ENCODE peak calls at places on chromosome 2, in five cellular contexts. X is tibial nerve, Y is fibroblast of mammary gland, V is A549, W is SK-N-SH. A is an unnamed sample.

GRCh38 chr2:71807969-71808451 is 339.7 kb downstream of the CYP26B1 start:
- DNase-seq in V (no peak), Y (peak; percentile 35), W (no peak), X (no peak), A (peak; percentile 19)

GRCh38 chr2:159147687-159148086 is 138.8 kb downstream of the WDSUB1 start:
- DNase-seq in X (no peak), Y (no peak), W (no peak), V (no peak), A (no peak)

GRCh38 chr2:37856101-37856751 is 68.9 kb upstream of the RMDN2 start:
- DNase-seq in X (no peak), V (no peak), W (peak; percentile 89), Y (no peak), A (no peak)

GRCh38 chr2:156517419-156517818 is 81.2 kb downstream of the GPD2 start:
- DNase-seq in Y (no peak), W (no peak), V (no peak), X (no peak), A (no peak)

GRCh38 chr2:238644095-238645081 is 203.5 kb upstream of the TWIST2 start:
- DNase-seq in W (no peak), V (peak; percentile 84), Y (peak; percentile 98), X (no peak), A (peak; percentile 85)

GRCh38 chr2:187580462-187581124 is 26.4 kb upstream of the TFPI start:
- DNase-seq in V (peak; percentile 84), W (peak; percentile 30), X (no peak), Y (peak; percentile 87), A (peak; percentile 44)

GRCh38 chr2:168805615-168806014 is 3.2 kb downstream of the NOSTRIN start:
- DNase-seq in X (no peak), V (no peak), Y (no peak), W (no peak), A (no peak)

GRCh38 chr2:37698931-37699481 is 27.6 kb upstream of the CDC42EP3 start:
- DNase-seq in Y (peak; percentile 33), V (no peak), X (no peak), W (no peak), A (no peak)

GRCh38 chr2:71730785-71731383 is 277.5 kb downstream of the DYSF start:
- DNase-seq in X (no peak), W (no peak), Y (no peak), V (no peak), A (no peak)

GRCh38 chr2:75155115-75155514 is 44.2 kb downstream of the TACR1 start:
- DNase-seq in X (no peak), W (peak; percentile 68), Y (peak; percentile 60), V (no peak), A (no peak)

GRCh38 chr2:170038734-170039133 is 139.2 kb upstream of the MYO3B start:
- DNase-seq in V (no peak), X (no peak), Y (no peak), W (no peak), A (no peak)

GRCh38 chr2:190867182-190867581 is 13.4 kb upstream of the GLS start:
- DNase-seq in Y (no peak), W (no peak), X (no peak), V (no peak), A (no peak)

GRCh38 chr2:17476820-17477219 is 41.4 kb downstream of the RAD51AP2 start:
- DNase-seq in V (no peak), W (no peak), Y (no peak), X (no peak), A (no peak)

GRCh38 chr2:238247002-238247822 is 7.4 kb upstream of the HES6 start:
- DNase-seq in V (no peak), W (no peak), Y (no peak), X (no peak), A (no peak)

GRCh38 chr2:161237397-161238263 is 70.6 kb upstream of the PSMD14 start:
- DNase-seq in V (no peak), X (peak; percentile 26), W (peak; percentile 78), Y (peak; percentile 54), A (no peak)

GRCh38 chr2:218381916-218382366 is at the start of gene SLC11A1:
- DNase-seq in X (peak; percentile 72), W (no peak), V (no peak), Y (no peak), A (no peak)

GRCh38 chr2:118750959-118751565 is 96.4 kb downstream of the EN1 start:
- DNase-seq in Y (peak; percentile 79), W (no peak), V (no peak), X (no peak), A (no peak)

GRCh38 chr2:11568436-11568835 is 34.6 kb downstream of the GREB1 start:
- DNase-seq in V (no peak), Y (no peak), W (no peak), X (no peak), A (no peak)

GRCh38 chr2:219422944-219423534 is 4.9 kb downstream of the DES start:
- DNase-seq in W (no peak), Y (no peak), X (no peak), V (no peak), A (no peak)

GRCh38 chr2:54872783-54873182 is 149.3 kb downstream of the EML6 start:
- DNase-seq in W (no peak), V (no peak), Y (no peak), X (no peak), A (no peak)

GRCh38 chr2:37653805-37654378 is 17.6 kb downstream of the CDC42EP3 start:
- DNase-seq in W (no peak), X (peak; percentile 24), Y (no peak), V (no peak), A (no peak)

GRCh38 chr2:202760848-202761247 is 110.7 kb downstream of the ICA1L start:
- DNase-seq in W (no peak), V (no peak), Y (no peak), X (no peak), A (no peak)

GRCh38 chr2:80719607-80720006 is 415.1 kb upstream of the LRRTM1 start:
- DNase-seq in Y (no peak), X (no peak), W (no peak), V (no peak), A (no peak)

GRCh38 chr2:80711915-80712314 is 407.4 kb upstream of the LRRTM1 start:
- DNase-seq in V (no peak), Y (no peak), X (no peak), W (no peak), A (no peak)

GRCh38 chr2:80715433-80715832 is 410.9 kb upstream of the LRRTM1 start:
- DNase-seq in X (no peak), V (no peak), Y (no peak), W (no peak), A (no peak)
- H3K4me3 ChIP-seq in X (no peak overlapping the region), V (no peak overlapping the region), Y (no peak overlapping the region), W (no peak overlapping the region), A (no peak overlapping the region)

GRCh38 chr2:224945134-224945533 is 97.1 kb downstream of the DOCK10 start:
- DNase-seq in Y (no peak), V (no peak), W (no peak), X (no peak), A (no peak)

GRCh38 chr2:224946911-224947310 is 95.4 kb downstream of the DOCK10 start:
- DNase-seq in W (no peak), V (no peak), Y (peak; percentile 74), X (no peak), A (no peak)

GRCh38 chr2:224941958-224942357 is 100.3 kb downstream of the DOCK10 start:
- DNase-seq in X (no peak), Y (no peak), W (no peak), V (no peak), A (no peak)

GRCh38 chr2:224947566-224947965 is 94.7 kb downstream of the DOCK10 start:
- DNase-seq in V (no peak), W (no peak), Y (no peak), X (no peak), A (no peak)

GRCh38 chr2:224944707-224945106 is 97.6 kb downstream of the DOCK10 start:
- DNase-seq in V (no peak), W (no peak), X (no peak), Y (no peak), A (no peak)
- H3K4me3 ChIP-seq in V (no peak overlapping the region), W (no peak overlapping the region), X (peak overlapping the region; percentile 34), Y (no peak overlapping the region), A (no peak overlapping the region)

GRCh38 chr2:222623756-222624309 is 32.1 kb downstream of the FARSB start:
- DNase-seq in V (no peak), W (no peak), Y (no peak), X (no peak), A (no peak)
- H3K4me3 ChIP-seq in V (no peak overlapping the region), W (no peak overlapping the region), Y (no peak overlapping the region), X (no peak overlapping the region), A (no peak overlapping the region)

DNA sequence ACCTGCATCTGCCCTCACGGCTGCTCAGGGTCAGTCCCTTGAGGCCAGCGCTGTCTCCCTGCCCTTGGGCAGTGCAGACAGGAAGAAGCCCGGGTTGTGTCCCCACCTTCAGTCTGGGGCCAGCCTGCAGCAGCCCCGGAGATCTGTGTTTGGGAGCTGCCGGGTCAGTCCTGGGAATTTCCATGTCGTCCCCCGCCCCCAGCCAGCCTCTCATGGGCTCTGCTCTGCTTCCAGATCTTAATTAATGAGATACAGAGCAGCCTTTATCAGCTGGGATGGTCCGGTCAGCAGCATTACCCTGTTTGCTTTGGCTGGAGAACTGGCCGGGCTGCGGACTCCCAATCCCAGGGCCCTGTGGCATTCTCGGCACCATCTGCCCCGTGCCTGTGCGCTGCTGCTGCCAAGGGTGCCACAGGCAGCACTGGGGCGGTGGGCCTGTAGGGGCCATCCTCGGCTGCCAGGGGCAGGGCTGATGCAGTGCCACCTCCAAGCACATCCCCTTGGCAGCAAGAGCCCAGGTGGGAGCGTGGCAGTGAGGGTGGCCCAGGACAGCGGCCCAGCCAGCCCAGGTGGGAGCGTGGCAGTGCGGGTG is 2.4 kb downstream of the BOK start:
- DNase-seq in Y (no peak), W (peak; percentile 96), X (no peak), V (no peak), A (no peak)
- H3K4me3 ChIP-seq in Y (no peak overlapping the region), W (no peak overlapping the region), X (no peak overlapping the region), V (no peak overlapping the region), A (no peak overlapping the region)

GRCh38 chr2:58427572-58428285 is 186.6 kb upstream of the FANCL start:
- DNase-seq in W (peak; percentile 51), V (peak; percentile 38), Y (peak; percentile 32), X (no peak), A (no peak)
- H3K4me3 ChIP-seq in W (peak overlapping the region; percentile 51), V (peak overlapping the region; percentile 56), Y (peak overlapping the region; percentile 49), X (peak overlapping the region; percentile 19), A (peak overlapping the region; percentile 53)

GRCh38 chr2:144509001-144509545 is 10.8 kb downstream of the ZEB2 start:
- DNase-seq in V (no peak), Y (no peak), X (no peak), W (no peak), A (no peak)

GRCh38 chr2:144509548-144510205 is 10.2 kb downstream of the ZEB2 start:
- DNase-seq in X (no peak), Y (no peak), W (no peak), V (no peak), A (no peak)

GRCh38 chr2:144508162-144508765 is 11.7 kb downstream of the ZEB2 start:
- DNase-seq in V (no peak), X (no peak), W (no peak), Y (no peak), A (no peak)

GRCh38 chr2:144505245-144505801 is 14.6 kb downstream of the ZEB2 start:
- DNase-seq in X (no peak), W (no peak), Y (peak; percentile 86), V (no peak), A (no peak)

GRCh38 chr2:144507441-144508161 is 12.3 kb downstream of the ZEB2 start:
- DNase-seq in V (no peak), W (no peak), X (no peak), Y (no peak), A (no peak)
- H3K4me3 ChIP-seq in V (no peak overlapping the region), W (no peak overlapping the region), X (peak overlapping the region; percentile 2), Y (no peak overlapping the region), A (no peak overlapping the region)

A was measured in skeletal muscle cell.